ENCODE peak calls at places on chromosomes 16 and 17, in ten cellular contexts. K, B, Q, I, D, P, G, W, Z and M are unnamed samples.
A peak's percentile ranks its signal among the peaks of the same experiment; 100 is the strongest.

GRCh38 chr16:17470002-17470870 is 524 bp downstream of the XYLT1 start:
- DNase-seq in G (no peak), D (peak; percentile 65), Z (peak; percentile 31), W (peak; percentile 27), I (no peak), Q (peak; percentile 41), K (peak; percentile 62), B (peak; percentile 32), P (peak; percentile 26), M (no peak)

GRCh38 chr17:21524211-21524591 is 148.0 kb downstream of the KCNJ12 start:
- DNase-seq in P (no peak), W (no peak), G (no peak), K (peak; percentile 78), Q (no peak), I (peak; percentile 81), D (no peak), Z (no peak), B (no peak), M (no peak)

GRCh38 chr17:72567774-72568173 is 447.0 kb downstream of the SOX9 start:
- DNase-seq in Z (no peak), P (no peak), I (no peak), G (no peak), D (no peak), K (no peak), B (no peak), Q (no peak), W (no peak), M (no peak)

GRCh38 chr16:56190903-56191806 is at the start of gene GNAO1:
- DNase-seq in I (peak; percentile 51), B (peak; percentile 83), Z (peak; percentile 93), W (peak; percentile 56), G (no peak), D (peak; percentile 88), K (peak; percentile 81), Q (peak; percentile 64), P (peak; percentile 49), M (peak; percentile 65)

GRCh38 chr17:65797809-65798208 is 236.4 kb upstream of the AXIN2 start:
- DNase-seq in W (no peak), Z (peak; percentile 74), G (no peak), P (no peak), Q (no peak), D (no peak), B (no peak), I (no peak), K (no peak), M (peak; percentile 1)

GRCh38 chr17:74148901-74149596 is 54.4 kb upstream of the RPL38 start:
- DNase-seq in Z (no peak), I (no peak), P (no peak), B (no peak), D (no peak), K (no peak), G (no peak), Q (no peak), W (no peak), M (no peak)

GRCh38 chr17:933168-934083 is 46.1 kb downstream of the NXN start:
- DNase-seq in W (no peak), G (no peak), K (peak; percentile 53), P (peak; percentile 64), Z (peak; percentile 61), I (peak; percentile 99), D (no peak), B (no peak), Q (peak; percentile 63), M (no peak)

GRCh38 chr17:40564195-40564882 is 933 bp downstream of the CCR7 start:
- DNase-seq in Z (no peak), K (peak; percentile 36), D (no peak), B (no peak), Q (no peak), P (no peak), G (no peak), I (no peak), W (no peak), M (no peak)

GRCh38 chr16:18943414-18943813 is 17.2 kb upstream of the SMG1 start:
- DNase-seq in D (no peak), G (no peak), P (no peak), Z (no peak), I (no peak), Q (no peak), K (no peak), B (no peak), W (no peak), M (no peak)

GRCh38 chr17:17300624-17301568 is 2.3 kb upstream of the NT5M start:
- DNase-seq in G (no peak), Q (peak; percentile 56), B (peak; percentile 62), P (peak; percentile 63), K (no peak), I (peak; percentile 51), W (peak; percentile 52), Z (peak; percentile 93), D (peak; percentile 77), M (peak; percentile 18)

GRCh38 chr17:77324227-77324626 is 183.5 kb downstream of the SEC14L1 start:
- DNase-seq in G (no peak), Z (no peak), D (peak; percentile 52), P (no peak), B (no peak), W (no peak), K (no peak), Q (peak; percentile 29), I (no peak), M (no peak)

GRCh38 chr17:77326636-77327035 is 185.9 kb downstream of the SEC14L1 start:
- DNase-seq in K (no peak), B (no peak), I (no peak), P (no peak), W (no peak), G (no peak), Q (peak; percentile 16), D (no peak), Z (no peak), M (no peak)

GRCh38 chr17:77325537-77325825 is 184.7 kb downstream of the SEC14L1 start:
- DNase-seq in Z (no peak), D (no peak), W (no peak), K (no peak), B (no peak), I (no peak), G (no peak), P (no peak), Q (no peak), M (no peak)

GRCh38 chr17:77327181-77327565 is 186.4 kb downstream of the SEC14L1 start:
- DNase-seq in D (no peak), K (no peak), P (no peak), Z (no peak), G (no peak), W (peak; percentile 9), Q (no peak), I (no peak), B (no peak), M (no peak)

GRCh38 chr17:77325826-77326581 is 185.2 kb downstream of the SEC14L1 start:
- DNase-seq in G (no peak), P (no peak), K (no peak), D (peak; percentile 48), Q (peak; percentile 32), I (no peak), B (peak; percentile 57), Z (no peak), W (peak; percentile 30), M (no peak)
- H3K27ac ChIP-seq in G (peak overlapping the region; percentile 88), P (no peak overlapping the region), K (peak overlapping the region; percentile 88), D (peak overlapping the region; percentile 44), Q (peak overlapping the region; percentile 93), I (peak overlapping the region; percentile 76), B (peak overlapping the region; percentile 69), Z (no peak overlapping the region), W (peak overlapping the region; percentile 87), M (peak overlapping the region; percentile 72)

GRCh38 chr16:86201746-86202145 is 302.8 kb downstream of the IRF8 start:
- DNase-seq in Z (no peak), W (no peak), G (no peak), P (no peak), K (no peak), I (no peak), B (no peak), D (no peak), Q (no peak), M (no peak)

GRCh38 chr16:86200722-86201121 is 301.8 kb downstream of the IRF8 start:
- DNase-seq in P (no peak), D (no peak), K (no peak), Q (no peak), W (no peak), I (peak; percentile 37), G (no peak), Z (no peak), B (no peak), M (no peak)

GRCh38 chr16:86199182-86199581 is 300.2 kb downstream of the IRF8 start:
- DNase-seq in G (no peak), B (no peak), K (no peak), I (peak; percentile 18), D (no peak), Q (no peak), Z (no peak), W (no peak), P (no peak), M (no peak)

GRCh38 chr16:86198201-86199118 is 299.5 kb downstream of the IRF8 start:
- DNase-seq in W (no peak), Z (peak; percentile 48), B (no peak), K (no peak), D (no peak), Q (no peak), G (no peak), I (no peak), P (no peak), M (no peak)

GRCh38 chr16:86199871-86200700 is 301.1 kb downstream of the IRF8 start:
- DNase-seq in B (no peak), K (no peak), Q (no peak), D (no peak), Z (no peak), W (peak; percentile 53), P (no peak), I (peak; percentile 94), G (no peak), M (no peak)
- H3K4me3 ChIP-seq in B (no peak overlapping the region), K (no peak overlapping the region), Q (no peak overlapping the region), D (no peak overlapping the region), Z (no peak overlapping the region), W (peak overlapping the region; percentile 11), P (no peak overlapping the region), I (peak overlapping the region; percentile 24), G (no peak overlapping the region), M (no peak overlapping the region)

DNA sequence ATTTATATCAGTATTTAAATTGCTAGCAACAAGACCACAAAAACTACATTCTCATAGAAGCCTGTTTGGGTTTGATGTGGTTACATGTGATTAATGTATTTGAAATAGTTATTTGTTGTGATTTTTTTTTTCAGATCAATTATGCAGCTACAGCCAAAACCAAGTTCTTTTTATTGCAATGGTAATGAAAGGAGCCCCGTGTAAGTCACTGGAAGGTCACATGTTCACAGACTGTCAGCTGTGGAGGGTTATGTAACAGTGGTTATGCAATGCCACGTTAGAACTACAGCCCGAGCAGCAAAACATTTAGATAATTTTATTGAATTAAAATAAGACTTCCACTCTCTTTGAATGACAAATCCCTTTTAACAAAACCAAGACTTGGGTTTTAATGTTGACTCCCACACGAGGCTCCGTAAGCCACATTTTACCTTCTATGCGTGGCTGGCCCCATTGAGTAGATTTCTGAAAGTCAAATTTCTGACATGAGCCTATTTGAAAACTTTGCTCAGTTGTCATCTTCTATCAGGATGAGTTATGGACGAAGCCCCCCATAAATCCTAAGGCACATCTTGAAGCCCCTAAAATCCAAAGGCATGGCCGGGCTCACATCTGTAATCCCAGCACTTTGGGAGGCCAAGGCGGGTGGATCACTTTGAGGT is 41.8 kb upstream of the SEC14L1 start:
- DNase-seq in I (peak; percentile 85), K (no peak), Z (no peak), P (peak; percentile 80), Q (peak; percentile 77), D (no peak), G (no peak), W (peak; percentile 37), B (no peak), M (no peak)
- H3K27ac ChIP-seq in I (no peak overlapping the region), K (peak overlapping the region; percentile 83), Z (no peak overlapping the region), P (peak overlapping the region; percentile 52), Q (peak overlapping the region; percentile 86), D (no peak overlapping the region), G (no peak overlapping the region), W (peak overlapping the region; percentile 62), B (peak overlapping the region; percentile 74), M (peak overlapping the region; percentile 37)

GRCh38 chr17:45246338-45246737 is 15.6 kb downstream of the SPATA32 start:
- DNase-seq in I (no peak), Q (no peak), Z (no peak), G (no peak), W (no peak), P (no peak), D (no peak), B (no peak), K (no peak), M (no peak)
- H3K4me3 ChIP-seq in I (no peak overlapping the region), Q (no peak overlapping the region), Z (peak overlapping the region; percentile 77), G (no peak overlapping the region), W (no peak overlapping the region), P (no peak overlapping the region), D (no peak overlapping the region), B (no peak overlapping the region), K (no peak overlapping the region), M (no peak overlapping the region)